ENCODE peak calls at places on chromosomes 3 and 15, in seven cellular contexts. One of them, this sample, is unnamed.

GRCh38 chr15:58453931-58454793 is 22.4 kb downstream of the LIPC start:
- DNase-seq in upper lobe of left lung: no peak
- DNase-seq in transverse colon: no peak
- DNase-seq in GM12878: no peak
- DNase-seq in ovary: no peak
- DNase-seq in tibial nerve: no peak
- DNase-seq in stomach: no peak
- DNase-seq in this sample: no peak

GRCh38 chr3:64203216-64203615 is 22.1 kb downstream of the PRICKLE2 start:
- DNase-seq in tibial nerve: no peak
- DNase-seq in stomach: no peak
- DNase-seq in GM12878: no peak
- DNase-seq in ovary: no peak
- DNase-seq in transverse colon: no peak
- DNase-seq in upper lobe of left lung: no peak
- DNase-seq in this sample: no peak

GRCh38 chr3:150372320-150373118 is 35.6 kb upstream of the TSC22D2 start:
- DNase-seq in ovary: no peak
- DNase-seq in GM12878: no peak
- DNase-seq in transverse colon: no peak
- DNase-seq in tibial nerve: no peak
- DNase-seq in stomach: no peak
- DNase-seq in upper lobe of left lung: no peak
- DNase-seq in this sample: no peak

GRCh38 chr3:18868911-18869689 is 279.2 kb upstream of the KCNH8 start:
- DNase-seq in stomach: no peak
- DNase-seq in tibial nerve: no peak
- DNase-seq in ovary: no peak
- DNase-seq in transverse colon: no peak
- DNase-seq in upper lobe of left lung: no peak
- DNase-seq in GM12878: no peak
- DNase-seq in this sample: no peak

GRCh38 chr15:54304321-54304720 is 326.1 kb downstream of the UNC13C start:
- DNase-seq in upper lobe of left lung: no peak
- DNase-seq in tibial nerve: no peak
- DNase-seq in stomach: no peak
- DNase-seq in GM12878: no peak
- DNase-seq in transverse colon: no peak
- DNase-seq in ovary: no peak
- DNase-seq in this sample: no peak

GRCh38 chr15:96070636-96071035 is 259.9 kb upstream of the NR2F2 start:
- DNase-seq in tibial nerve: no peak
- DNase-seq in GM12878: no peak
- DNase-seq in stomach: no peak
- DNase-seq in ovary: no peak
- DNase-seq in upper lobe of left lung: no peak
- DNase-seq in transverse colon: no peak
- DNase-seq in this sample: no peak

GRCh38 chr3:65936908-65937638 is 101.6 kb downstream of the MAGI1 start:
- DNase-seq in tibial nerve: no peak
- DNase-seq in transverse colon: no peak
- DNase-seq in ovary: no peak
- DNase-seq in upper lobe of left lung: peak; percentile 31
- DNase-seq in stomach: no peak
- DNase-seq in GM12878: no peak
- DNase-seq in this sample: no peak

GRCh38 chr15:68447209-68447608 is 15.2 kb upstream of the ITGA11 start:
- DNase-seq in upper lobe of left lung: no peak
- DNase-seq in GM12878: no peak
- DNase-seq in transverse colon: no peak
- DNase-seq in stomach: no peak
- DNase-seq in ovary: no peak
- DNase-seq in tibial nerve: no peak
- DNase-seq in this sample: peak; percentile 62

GRCh38 chr15:51161491-51162260 is 67.0 kb upstream of the TNFAIP8L3 start:
- DNase-seq in transverse colon: no peak
- DNase-seq in stomach: no peak
- DNase-seq in GM12878: no peak
- DNase-seq in tibial nerve: no peak
- DNase-seq in ovary: no peak
- DNase-seq in upper lobe of left lung: no peak
- DNase-seq in this sample: peak; percentile 77

GRCh38 chr15:48250640-48251076 is 44.6 kb downstream of the SLC12A1 start:
- DNase-seq in stomach: no peak
- DNase-seq in transverse colon: peak; percentile 12
- DNase-seq in tibial nerve: peak; percentile 68
- DNase-seq in upper lobe of left lung: no peak
- DNase-seq in ovary: peak; percentile 29
- DNase-seq in GM12878: peak; percentile 17
- DNase-seq in this sample: no peak

GRCh38 chr3:28726840-28727239 is 378.2 kb upstream of the AZI2 start:
- DNase-seq in ovary: no peak
- DNase-seq in tibial nerve: peak; percentile 20
- DNase-seq in upper lobe of left lung: peak; percentile 62
- DNase-seq in GM12878: peak; percentile 8
- DNase-seq in transverse colon: peak; percentile 41
- DNase-seq in stomach: peak; percentile 54
- DNase-seq in this sample: no peak

GRCh38 chr15:66919421-66919820 is 146.0 kb upstream of the SMAD3 start:
- DNase-seq in GM12878: no peak
- DNase-seq in ovary: no peak
- DNase-seq in transverse colon: no peak
- DNase-seq in upper lobe of left lung: peak; percentile 46
- DNase-seq in tibial nerve: no peak
- DNase-seq in stomach: peak; percentile 40
- DNase-seq in this sample: no peak

GRCh38 chr15:41930221-41930866 is 36.5 kb upstream of the SPTBN5 start:
- DNase-seq in stomach: no peak
- DNase-seq in tibial nerve: peak; percentile 52
- DNase-seq in transverse colon: peak; percentile 73
- DNase-seq in GM12878: peak; percentile 17
- DNase-seq in ovary: no peak
- DNase-seq in upper lobe of left lung: peak; percentile 71
- DNase-seq in this sample: no peak

GRCh38 chr15:77781131-77782051 is 148.7 kb upstream of the LINGO1 start:
- DNase-seq in stomach: no peak
- DNase-seq in GM12878: no peak
- DNase-seq in upper lobe of left lung: no peak
- DNase-seq in tibial nerve: no peak
- DNase-seq in transverse colon: no peak
- DNase-seq in ovary: no peak
- DNase-seq in this sample: no peak

GRCh38 chr15:99427210-99427609 is 138.6 kb upstream of the MEF2A start:
- DNase-seq in transverse colon: no peak
- DNase-seq in upper lobe of left lung: no peak
- DNase-seq in GM12878: no peak
- DNase-seq in stomach: no peak
- DNase-seq in tibial nerve: no peak
- DNase-seq in ovary: no peak
- DNase-seq in this sample: no peak

GRCh38 chr15:99431661-99432091 is 134.1 kb upstream of the MEF2A start:
- DNase-seq in ovary: peak; percentile 14
- DNase-seq in upper lobe of left lung: no peak
- DNase-seq in transverse colon: peak; percentile 4
- DNase-seq in stomach: no peak
- DNase-seq in GM12878: no peak
- DNase-seq in tibial nerve: no peak
- DNase-seq in this sample: no peak

GRCh38 chr15:99430881-99431401 is 134.8 kb upstream of the MEF2A start:
- DNase-seq in tibial nerve: no peak
- DNase-seq in GM12878: no peak
- DNase-seq in upper lobe of left lung: peak; percentile 18
- DNase-seq in transverse colon: peak; percentile 6
- DNase-seq in stomach: no peak
- DNase-seq in ovary: peak; percentile 9
- DNase-seq in this sample: no peak

GRCh38 chr15:99427668-99428361 is 138.0 kb upstream of the MEF2A start:
- DNase-seq in stomach: no peak
- DNase-seq in transverse colon: no peak
- DNase-seq in ovary: peak; percentile 8
- DNase-seq in upper lobe of left lung: peak; percentile 8
- DNase-seq in GM12878: no peak
- DNase-seq in tibial nerve: no peak
- DNase-seq in this sample: no peak

GRCh38 chr15:99429681-99430081 is 136.1 kb upstream of the MEF2A start:
- DNase-seq in upper lobe of left lung: peak; percentile 14
- DNase-seq in ovary: no peak
- DNase-seq in GM12878: no peak
- DNase-seq in stomach: no peak
- DNase-seq in tibial nerve: no peak
- DNase-seq in transverse colon: peak; percentile 6
- DNase-seq in this sample: no peak
- TF ChIP-seq EP300 in upper lobe of left lung: no peak
- TF ChIP-seq EP300 in ovary: no peak
- TF ChIP-seq EP300 in GM12878: no peak
- TF ChIP-seq EP300 in stomach: no peak
- TF ChIP-seq EP300 in tibial nerve: no peak
- TF ChIP-seq EP300 in transverse colon: no peak
- TF ChIP-seq EP300 in this sample: no peak

GRCh38 chr3:9395570-9396300 is 1.7 kb upstream of the SETD5 start:
- DNase-seq in GM12878: no peak
- DNase-seq in ovary: no peak
- DNase-seq in tibial nerve: no peak
- DNase-seq in transverse colon: no peak
- DNase-seq in stomach: no peak
- DNase-seq in upper lobe of left lung: no peak
- DNase-seq in this sample: no peak
- TF ChIP-seq POLR2A in GM12878: no peak
- TF ChIP-seq POLR2A in ovary: no peak
- TF ChIP-seq POLR2A in tibial nerve: no peak
- TF ChIP-seq POLR2A in transverse colon: no peak
- TF ChIP-seq POLR2A in stomach: no peak
- TF ChIP-seq POLR2A in upper lobe of left lung: no peak
- TF ChIP-seq POLR2A in this sample: no peak

GRCh38 chr3:179961081-179962078 is 75.4 kb downstream of the PEX5L start:
- DNase-seq in transverse colon: no peak
- DNase-seq in stomach: no peak
- DNase-seq in ovary: no peak
- DNase-seq in upper lobe of left lung: no peak
- DNase-seq in tibial nerve: no peak
- DNase-seq in GM12878: peak; percentile 71
- DNase-seq in this sample: no peak

GRCh38 chr3:179964867-179965266 is 71.9 kb downstream of the PEX5L start:
- DNase-seq in upper lobe of left lung: no peak
- DNase-seq in ovary: no peak
- DNase-seq in tibial nerve: no peak
- DNase-seq in stomach: no peak
- DNase-seq in GM12878: no peak
- DNase-seq in transverse colon: no peak
- DNase-seq in this sample: no peak

GRCh38 chr3:179958759-179959158 is 78.0 kb downstream of the PEX5L start:
- DNase-seq in ovary: no peak
- DNase-seq in stomach: no peak
- DNase-seq in GM12878: no peak
- DNase-seq in transverse colon: no peak
- DNase-seq in upper lobe of left lung: no peak
- DNase-seq in tibial nerve: no peak
- DNase-seq in this sample: no peak

GRCh38 chr3:179958143-179958542 is 78.6 kb downstream of the PEX5L start:
- DNase-seq in tibial nerve: no peak
- DNase-seq in stomach: no peak
- DNase-seq in GM12878: no peak
- DNase-seq in transverse colon: no peak
- DNase-seq in upper lobe of left lung: no peak
- DNase-seq in ovary: no peak
- DNase-seq in this sample: no peak

DNA sequence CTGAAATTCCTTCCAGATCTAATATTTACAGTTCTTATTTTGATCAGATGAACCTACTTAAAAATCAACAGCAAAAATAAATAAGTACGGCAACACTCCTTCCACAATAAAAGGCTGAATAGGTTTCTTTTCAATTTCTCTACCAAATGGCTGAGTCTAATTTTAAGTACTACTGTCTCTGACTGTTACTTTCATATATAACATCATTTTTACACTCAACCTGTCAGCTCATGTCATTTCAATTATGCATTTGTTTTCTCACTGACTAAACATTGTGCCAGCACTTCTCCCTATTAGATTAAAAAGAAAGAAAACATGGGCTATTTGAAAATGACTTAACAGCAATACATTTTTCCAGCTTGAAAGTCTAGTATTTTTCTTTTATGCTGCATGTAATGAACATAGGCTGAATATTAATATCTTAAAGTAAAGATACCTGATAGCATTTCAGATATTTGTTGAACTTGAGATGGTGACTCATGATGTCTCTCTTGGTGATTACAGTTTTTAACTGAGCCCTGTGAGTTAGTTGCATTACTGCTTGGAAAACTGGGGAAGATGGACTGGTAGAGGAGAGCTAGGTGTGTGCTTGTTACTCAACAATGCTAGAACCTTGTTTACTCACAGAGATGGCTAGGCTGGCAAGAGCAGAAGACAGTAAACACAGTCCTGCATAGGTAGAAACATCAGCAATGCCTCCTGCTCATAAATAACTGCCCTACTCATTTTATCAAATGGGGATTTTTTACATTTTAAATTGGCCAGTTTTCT is 73.9 kb downstream of the PEX5L start:
- DNase-seq in transverse colon: no peak
- DNase-seq in ovary: no peak
- DNase-seq in GM12878: no peak
- DNase-seq in tibial nerve: no peak
- DNase-seq in upper lobe of left lung: no peak
- DNase-seq in stomach: no peak
- DNase-seq in this sample: no peak
- TF ChIP-seq EP300 in transverse colon: no peak
- TF ChIP-seq EP300 in ovary: no peak
- TF ChIP-seq EP300 in GM12878: peak; percentile 69
- TF ChIP-seq EP300 in tibial nerve: no peak
- TF ChIP-seq EP300 in upper lobe of left lung: no peak
- TF ChIP-seq EP300 in stomach: no peak
- TF ChIP-seq EP300 in this sample: no peak

DNA sequence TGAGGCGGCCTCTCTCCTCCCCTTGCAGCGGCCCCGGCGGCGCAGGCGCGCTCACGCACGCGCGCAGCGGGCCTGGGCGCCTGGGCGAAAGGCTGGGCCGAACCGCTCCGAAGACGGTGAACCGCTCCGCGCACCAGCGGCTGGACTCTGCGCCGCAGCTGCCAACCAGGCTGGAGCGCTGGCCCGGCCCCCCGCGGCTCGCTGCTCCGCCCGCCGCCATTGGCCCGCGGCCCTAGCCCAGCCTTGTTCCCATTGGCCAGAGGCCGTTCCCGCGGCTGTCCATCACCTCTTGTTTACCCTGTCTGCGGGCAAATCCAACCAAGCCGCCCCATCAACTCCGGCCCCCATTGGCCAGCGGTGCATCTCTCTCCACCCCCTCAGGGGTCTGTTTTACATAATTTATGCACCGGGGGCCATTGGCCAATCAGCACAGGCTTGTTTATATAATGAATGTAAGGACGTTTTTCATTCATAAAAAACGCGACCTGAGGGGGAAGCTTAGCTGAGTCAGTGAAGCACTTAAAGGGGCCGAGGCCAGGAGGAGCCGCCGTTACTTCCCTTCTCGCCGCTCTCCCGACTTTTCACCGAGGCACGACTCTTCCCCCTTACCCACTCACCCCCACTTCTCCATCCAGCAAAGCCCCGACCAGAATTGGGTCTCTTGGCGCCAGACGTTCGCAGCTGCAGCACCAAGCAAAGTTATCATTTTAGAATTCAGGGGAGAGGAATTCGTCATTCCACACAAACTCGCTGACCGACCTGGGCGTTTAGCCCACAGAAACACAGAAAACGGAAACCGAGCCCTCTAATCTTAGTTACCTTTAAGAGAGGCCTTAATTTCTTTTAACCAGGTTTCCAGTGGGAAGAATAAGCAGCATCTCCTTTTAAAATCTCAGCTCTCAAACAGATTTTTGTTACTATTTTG is at the start of gene ETV5:
- DNase-seq in upper lobe of left lung: peak; percentile 99
- DNase-seq in GM12878: peak; percentile 90
- DNase-seq in transverse colon: peak; percentile 98
- DNase-seq in tibial nerve: peak; percentile 97
- DNase-seq in stomach: peak; percentile 98
- DNase-seq in ovary: peak; percentile 98
- DNase-seq in this sample: peak; percentile 100
- TF ChIP-seq POLR2A in upper lobe of left lung: peak; percentile 70
- TF ChIP-seq POLR2A in GM12878: peak; percentile 89
- TF ChIP-seq POLR2A in transverse colon: peak; percentile 38
- TF ChIP-seq POLR2A in tibial nerve: peak; percentile 85
- TF ChIP-seq POLR2A in stomach: no peak
- TF ChIP-seq POLR2A in ovary: peak; percentile 50
- TF ChIP-seq POLR2A in this sample: peak; percentile 48

This sample was measured in esophagus muscularis mucosa.